ENCODE peak calls at places on chromosomes 7 and 10, in ten cellular contexts. One of them, this sample, is unnamed.

GRCh38 chr7:109527833-109528232 is 958.2 kb downstream of the DNAJB9 start:
- DNase-seq in nephron progenitor cell: no peak
- DNase-seq in activated T-cell treated with anti-CD3 and anti-CD28 coated beads for 1 hour: no peak
- DNase-seq in mucosa of gallbladder: no peak
- DNase-seq in iris pigment epithelial cell: no peak
- DNase-seq in fibroblast of gingiva: no peak
- DNase-seq in KBM-7: no peak
- DNase-seq in head of caudate nucleus: no peak
- DNase-seq in tibial nerve: no peak
- DNase-seq in right cardiac atrium: no peak
- DNase-seq in this sample: no peak

GRCh38 chr10:68792115-68792514 is 35.2 kb upstream of the STOX1 start:
- DNase-seq in nephron progenitor cell: no peak
- DNase-seq in fibroblast of gingiva: peak
- DNase-seq in activated T-cell treated with anti-CD3 and anti-CD28 coated beads for 1 hour: no peak
- DNase-seq in mucosa of gallbladder: no peak
- DNase-seq in KBM-7: no peak
- DNase-seq in head of caudate nucleus: no peak
- DNase-seq in tibial nerve: no peak
- DNase-seq in iris pigment epithelial cell: no peak
- DNase-seq in right cardiac atrium: no peak
- DNase-seq in this sample: no peak

GRCh38 chr10:12333382-12334185 is 15.8 kb upstream of the CAMK1D start:
- DNase-seq in tibial nerve: peak
- DNase-seq in fibroblast of gingiva: peak
- DNase-seq in right cardiac atrium: peak
- DNase-seq in KBM-7: peak
- DNase-seq in iris pigment epithelial cell: peak
- DNase-seq in mucosa of gallbladder: peak
- DNase-seq in nephron progenitor cell: no peak
- DNase-seq in head of caudate nucleus: peak
- DNase-seq in activated T-cell treated with anti-CD3 and anti-CD28 coated beads for 1 hour: no peak
- DNase-seq in this sample: peak

GRCh38 chr10:112307631-112308502 is 24.7 kb downstream of the TECTB start:
- DNase-seq in tibial nerve: no peak
- DNase-seq in nephron progenitor cell: peak
- DNase-seq in activated T-cell treated with anti-CD3 and anti-CD28 coated beads for 1 hour: no peak
- DNase-seq in head of caudate nucleus: peak
- DNase-seq in mucosa of gallbladder: peak
- DNase-seq in fibroblast of gingiva: peak
- DNase-seq in right cardiac atrium: no peak
- DNase-seq in iris pigment epithelial cell: peak
- DNase-seq in KBM-7: peak
- DNase-seq in this sample: no peak

GRCh38 chr7:73893342-73894101 is 32.6 kb downstream of the TMEM270 start:
- DNase-seq in tibial nerve: peak
- DNase-seq in head of caudate nucleus: peak
- DNase-seq in KBM-7: no peak
- DNase-seq in iris pigment epithelial cell: no peak
- DNase-seq in activated T-cell treated with anti-CD3 and anti-CD28 coated beads for 1 hour: no peak
- DNase-seq in mucosa of gallbladder: no peak
- DNase-seq in right cardiac atrium: peak
- DNase-seq in fibroblast of gingiva: no peak
- DNase-seq in nephron progenitor cell: no peak
- DNase-seq in this sample: peak

GRCh38 chr7:164882-165660 is 27.3 kb upstream of the FAM20C start:
- DNase-seq in head of caudate nucleus: no peak
- DNase-seq in iris pigment epithelial cell: no peak
- DNase-seq in right cardiac atrium: peak
- DNase-seq in mucosa of gallbladder: peak
- DNase-seq in nephron progenitor cell: no peak
- DNase-seq in tibial nerve: no peak
- DNase-seq in fibroblast of gingiva: no peak
- DNase-seq in KBM-7: no peak
- DNase-seq in activated T-cell treated with anti-CD3 and anti-CD28 coated beads for 1 hour: no peak
- DNase-seq in this sample: peak

GRCh38 chr7:141246426-141246825 is 172.6 kb downstream of the TMEM178B start:
- DNase-seq in right cardiac atrium: no peak
- DNase-seq in activated T-cell treated with anti-CD3 and anti-CD28 coated beads for 1 hour: no peak
- DNase-seq in nephron progenitor cell: no peak
- DNase-seq in iris pigment epithelial cell: no peak
- DNase-seq in fibroblast of gingiva: no peak
- DNase-seq in KBM-7: no peak
- DNase-seq in tibial nerve: no peak
- DNase-seq in head of caudate nucleus: no peak
- DNase-seq in mucosa of gallbladder: no peak
- DNase-seq in this sample: no peak

GRCh38 chr7:106773228-106773627 is 91.9 kb upstream of the PIK3CG start:
- DNase-seq in tibial nerve: no peak
- DNase-seq in right cardiac atrium: no peak
- DNase-seq in head of caudate nucleus: no peak
- DNase-seq in activated T-cell treated with anti-CD3 and anti-CD28 coated beads for 1 hour: no peak
- DNase-seq in nephron progenitor cell: no peak
- DNase-seq in mucosa of gallbladder: no peak
- DNase-seq in KBM-7: no peak
- DNase-seq in iris pigment epithelial cell: no peak
- DNase-seq in fibroblast of gingiva: no peak
- DNase-seq in this sample: no peak

GRCh38 chr7:29610031-29610490 is 46.4 kb downstream of the PRR15 start:
- DNase-seq in KBM-7: no peak
- DNase-seq in fibroblast of gingiva: peak
- DNase-seq in iris pigment epithelial cell: no peak
- DNase-seq in mucosa of gallbladder: no peak
- DNase-seq in activated T-cell treated with anti-CD3 and anti-CD28 coated beads for 1 hour: no peak
- DNase-seq in nephron progenitor cell: no peak
- DNase-seq in head of caudate nucleus: no peak
- DNase-seq in right cardiac atrium: no peak
- DNase-seq in tibial nerve: no peak
- DNase-seq in this sample: no peak

GRCh38 chr10:100805543-100806355 is 60.4 kb downstream of the PAX2 start:
- DNase-seq in activated T-cell treated with anti-CD3 and anti-CD28 coated beads for 1 hour: no peak
- DNase-seq in iris pigment epithelial cell: no peak
- DNase-seq in fibroblast of gingiva: no peak
- DNase-seq in KBM-7: no peak
- DNase-seq in nephron progenitor cell: no peak
- DNase-seq in head of caudate nucleus: no peak
- DNase-seq in right cardiac atrium: no peak
- DNase-seq in mucosa of gallbladder: no peak
- DNase-seq in tibial nerve: no peak
- DNase-seq in this sample: no peak

GRCh38 chr10:80320377-80320776 is 30.9 kb upstream of the MAT1A start:
- DNase-seq in KBM-7: no peak
- DNase-seq in head of caudate nucleus: no peak
- DNase-seq in mucosa of gallbladder: no peak
- DNase-seq in tibial nerve: no peak
- DNase-seq in fibroblast of gingiva: no peak
- DNase-seq in iris pigment epithelial cell: no peak
- DNase-seq in activated T-cell treated with anti-CD3 and anti-CD28 coated beads for 1 hour: no peak
- DNase-seq in right cardiac atrium: no peak
- DNase-seq in nephron progenitor cell: no peak
- DNase-seq in this sample: no peak

GRCh38 chr10:74557098-74557497 is 269.3 kb upstream of the KAT6B start:
- DNase-seq in activated T-cell treated with anti-CD3 and anti-CD28 coated beads for 1 hour: no peak
- DNase-seq in iris pigment epithelial cell: no peak
- DNase-seq in mucosa of gallbladder: no peak
- DNase-seq in KBM-7: no peak
- DNase-seq in fibroblast of gingiva: no peak
- DNase-seq in nephron progenitor cell: no peak
- DNase-seq in right cardiac atrium: no peak
- DNase-seq in tibial nerve: no peak
- DNase-seq in head of caudate nucleus: no peak
- DNase-seq in this sample: no peak

GRCh38 chr7:30428586-30429530 is 49.7 kb downstream of the NOD1 start:
- DNase-seq in iris pigment epithelial cell: no peak
- DNase-seq in nephron progenitor cell: no peak
- DNase-seq in KBM-7: peak
- DNase-seq in mucosa of gallbladder: peak
- DNase-seq in tibial nerve: no peak
- DNase-seq in head of caudate nucleus: no peak
- DNase-seq in activated T-cell treated with anti-CD3 and anti-CD28 coated beads for 1 hour: no peak
- DNase-seq in right cardiac atrium: no peak
- DNase-seq in fibroblast of gingiva: peak
- DNase-seq in this sample: no peak

GRCh38 chr10:132175907-132176581 is 10.7 kb upstream of the DPYSL4 start:
- DNase-seq in mucosa of gallbladder: no peak
- DNase-seq in nephron progenitor cell: peak
- DNase-seq in KBM-7: no peak
- DNase-seq in iris pigment epithelial cell: no peak
- DNase-seq in tibial nerve: no peak
- DNase-seq in activated T-cell treated with anti-CD3 and anti-CD28 coated beads for 1 hour: no peak
- DNase-seq in right cardiac atrium: no peak
- DNase-seq in head of caudate nucleus: peak
- DNase-seq in fibroblast of gingiva: no peak
- DNase-seq in this sample: no peak

GRCh38 chr10:30979956-30980355 is 51.7 kb downstream of the ZNF438 start:
- DNase-seq in head of caudate nucleus: no peak
- DNase-seq in tibial nerve: no peak
- DNase-seq in KBM-7: no peak
- DNase-seq in nephron progenitor cell: no peak
- DNase-seq in activated T-cell treated with anti-CD3 and anti-CD28 coated beads for 1 hour: no peak
- DNase-seq in fibroblast of gingiva: no peak
- DNase-seq in iris pigment epithelial cell: no peak
- DNase-seq in right cardiac atrium: no peak
- DNase-seq in mucosa of gallbladder: no peak
- DNase-seq in this sample: no peak